ENCODE peak calls at places on chromosomes 13 and 19, in four cellular contexts. Y, J, O and L are unnamed samples.
A peak's percentile ranks its signal among the peaks of the same experiment; 100 is the strongest.

GRCh38 chr13:74529968-74530367 is 395.8 kb upstream of the KLF12 start:
- DNase-seq in Y (no peak), J (no peak), O (no peak), L (no peak)

GRCh38 chr19:48715681-48716171 is 3.8 kb downstream of the MAMSTR start:
- DNase-seq in Y (no peak), J (no peak), O (no peak), L (no peak)

GRCh38 chr13:109584844-109585361 is 201.5 kb downstream of the IRS2 start:
- DNase-seq in J (no peak), O (no peak), Y (no peak), L (no peak)

GRCh38 chr13:78608254-78608704 is 4.9 kb upstream of the POU4F1 start:
- DNase-seq in O (no peak), Y (no peak), J (no peak), L (no peak)

GRCh38 chr13:36674337-36675212 is 755 bp downstream of the SERTM1 start:
- DNase-seq in Y (no peak), J (no peak), O (no peak), L (no peak)

GRCh38 chr19:13011653-13012389 is 16.5 kb downstream of the NFIX start:
- DNase-seq in O (no peak), Y (no peak), J (no peak), L (no peak)

GRCh38 chr19:28862238-28862637 is 350.7 kb downstream of the UQCRFS1 start:
- DNase-seq in O (no peak), Y (no peak), J (no peak), L (no peak)

GRCh38 chr19:325173-325936 is 19.2 kb downstream of the MIER2 start:
- DNase-seq in J (no peak), O (no peak), Y (no peak), L (no peak)

GRCh38 chr19:35868172-35868822 is at the start of gene APLP1:
- DNase-seq in J (peak; percentile 65), O (peak; percentile 52), Y (peak; percentile 74), L (peak; percentile 47)

GRCh38 chr19:53908106-53908932 is 759 bp upstream of the CACNG7 start:
- DNase-seq in Y (no peak), O (peak; percentile 21), J (peak; percentile 22), L (no peak)

GRCh38 chr13:82803341-82803740 is 1078.9 kb downstream of the SLITRK1 start:
- DNase-seq in Y (no peak), J (no peak), O (no peak), L (no peak)

GRCh38 chr19:15112385-15112784 is 5.2 kb downstream of the SYDE1 start:
- DNase-seq in Y (no peak), J (no peak), O (no peak), L (no peak)

GRCh38 chr13:51154029-51154555 is 43.0 kb upstream of the C13orf42 start:
- DNase-seq in Y (no peak), J (peak; percentile 74), O (no peak), L (no peak)

GRCh38 chr13:33017410-33017929 is 1.2 kb downstream of the KL start:
- DNase-seq in O (peak; percentile 17), Y (peak; percentile 48), J (peak; percentile 16), L (peak; percentile 94)

GRCh38 chr13:112158961-112159360 is 92.0 kb downstream of the SOX1 start:
- DNase-seq in O (no peak), J (no peak), Y (no peak), L (no peak)

GRCh38 chr13:50810998-50811397 is 32.5 kb downstream of the DLEU7 start:
- DNase-seq in Y (no peak), O (no peak), J (no peak), L (peak; percentile 78)

GRCh38 chr19:4518345-4519171 is at the start of gene PLIN4:
- DNase-seq in O (no peak), J (no peak), Y (peak; percentile 85), L (no peak)

GRCh38 chr19:4515732-4516131 is 2.6 kb downstream of the PLIN4 start:
- DNase-seq in O (no peak), Y (no peak), J (no peak), L (no peak)

GRCh38 chr19:4516199-4516938 is 1.9 kb downstream of the PLIN4 start:
- DNase-seq in Y (no peak), O (no peak), J (no peak), L (no peak)

GRCh38 chr19:4517451-4518057 is 732 bp downstream of the PLIN4 start:
- DNase-seq in Y (no peak), O (no peak), J (no peak), L (no peak)

GRCh38 chr19:4516939-4517300 is 1.4 kb downstream of the PLIN4 start:
- DNase-seq in O (no peak), Y (peak; percentile 54), J (no peak), L (no peak)
- H3K4me3 ChIP-seq in O (no peak overlapping the region), Y (peak overlapping the region; percentile 74), J (no peak overlapping the region), L (no peak overlapping the region)

DNA sequence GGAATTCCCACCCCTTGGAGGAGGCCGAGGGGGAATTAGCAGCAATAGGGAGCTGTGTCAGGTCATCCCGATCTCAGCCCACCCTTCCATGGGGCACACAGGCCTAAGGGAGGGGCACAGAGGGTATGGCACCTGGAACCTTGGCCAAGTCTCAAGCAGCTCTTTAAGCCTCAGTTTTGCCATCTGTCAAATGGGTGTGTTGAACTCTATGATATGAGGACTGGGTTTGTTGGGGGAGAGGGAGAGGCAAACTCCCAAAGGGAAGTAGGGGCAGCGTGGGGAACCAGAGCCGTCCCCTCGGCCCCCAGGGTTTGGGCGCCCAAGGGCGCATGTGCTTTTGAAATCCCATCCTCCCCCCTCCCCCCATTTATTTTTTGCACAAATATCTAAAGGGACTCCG is 49.7 kb downstream of the COLGALT1 start:
- DNase-seq in Y (no peak), O (no peak), J (no peak), L (no peak)
- H3K4me3 ChIP-seq in Y (no peak overlapping the region), O (no peak overlapping the region), J (no peak overlapping the region), L (no peak overlapping the region)

GRCh38 chr13:24040835-24041234 is 119.7 kb upstream of the SPATA13 start:
- DNase-seq in J (no peak), O (no peak), Y (no peak), L (no peak)
- H3K4me3 ChIP-seq in J (no peak overlapping the region), O (no peak overlapping the region), Y (no peak overlapping the region), L (no peak overlapping the region)

GRCh38 chr19:21138130-21138529 is 3.7 kb upstream of the ZNF431 start:
- DNase-seq in Y (no peak), J (no peak), O (no peak), L (no peak)

GRCh38 chr19:21143428-21143827 is 1.6 kb downstream of the ZNF431 start:
- DNase-seq in Y (no peak), J (no peak), O (no peak), L (no peak)

GRCh38 chr19:21147540-21147939 is 5.7 kb downstream of the ZNF431 start:
- DNase-seq in Y (no peak), J (no peak), O (no peak), L (no peak)

GRCh38 chr19:21143846-21144245 is 2.0 kb downstream of the ZNF431 start:
- DNase-seq in J (peak; percentile 21), O (no peak), Y (no peak), L (no peak)

DNA sequence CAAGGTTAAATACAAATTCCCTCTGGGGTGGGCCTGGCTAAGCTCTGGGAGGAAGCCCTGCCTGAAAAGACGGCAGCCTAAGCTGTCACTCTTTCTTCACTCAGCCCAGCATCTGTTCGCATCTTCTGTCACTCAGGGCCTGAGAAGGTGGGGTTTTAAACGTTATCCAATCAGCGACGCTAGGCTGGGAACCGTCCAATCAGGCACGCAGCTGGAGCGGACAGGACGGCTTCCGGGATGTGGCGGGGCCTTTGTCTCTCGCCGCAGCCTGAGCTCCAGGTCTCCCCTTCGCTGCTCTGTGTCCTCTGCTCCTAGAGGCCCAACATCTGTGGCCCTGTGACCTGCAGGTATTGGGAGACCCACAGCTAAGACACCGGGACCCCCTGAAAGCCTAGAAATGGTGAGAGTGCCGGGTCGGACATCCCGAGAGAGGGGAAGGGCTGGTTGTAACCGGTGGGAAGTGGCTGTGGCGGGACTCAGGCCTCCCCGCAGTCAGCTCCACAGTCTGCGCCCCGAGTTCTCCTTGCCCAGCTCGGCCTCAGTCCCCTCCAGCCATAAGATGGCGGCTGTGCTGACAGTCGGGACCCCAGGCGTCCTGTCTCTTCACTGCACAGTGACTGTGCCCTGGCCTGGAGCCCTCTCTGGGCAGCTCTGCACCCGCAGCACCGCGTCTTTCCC is at the start of gene ZNF431:
- DNase-seq in Y (peak; percentile 91), O (peak; percentile 93), J (peak; percentile 94), L (peak; percentile 96)
- H3K4me3 ChIP-seq in Y (peak within 1 kb of the TSS; percentile 77), O (peak within 1 kb of the TSS; percentile 71), J (peak within 1 kb of the TSS; percentile 89), L (peak within 1 kb of the TSS; percentile 56)

GRCh38 chr19:55625004-55625326 is 599 bp upstream of the ZNF784 start:
- DNase-seq in O (no peak), J (no peak), Y (no peak), L (no peak)
- H3K4me3 ChIP-seq in O (peak overlapping the region; percentile 57), J (no peak overlapping the region), Y (peak overlapping the region; percentile 69), L (peak overlapping the region; percentile 67)

GRCh38 chr19:4584670-4585460 is 25.4 kb upstream of the SEMA6B start:
- DNase-seq in J (peak; percentile 41), Y (no peak), O (no peak), L (no peak)
- H3K4me3 ChIP-seq in J (no peak overlapping the region), Y (peak overlapping the region; percentile 67), O (no peak overlapping the region), L (no peak overlapping the region)

DNA sequence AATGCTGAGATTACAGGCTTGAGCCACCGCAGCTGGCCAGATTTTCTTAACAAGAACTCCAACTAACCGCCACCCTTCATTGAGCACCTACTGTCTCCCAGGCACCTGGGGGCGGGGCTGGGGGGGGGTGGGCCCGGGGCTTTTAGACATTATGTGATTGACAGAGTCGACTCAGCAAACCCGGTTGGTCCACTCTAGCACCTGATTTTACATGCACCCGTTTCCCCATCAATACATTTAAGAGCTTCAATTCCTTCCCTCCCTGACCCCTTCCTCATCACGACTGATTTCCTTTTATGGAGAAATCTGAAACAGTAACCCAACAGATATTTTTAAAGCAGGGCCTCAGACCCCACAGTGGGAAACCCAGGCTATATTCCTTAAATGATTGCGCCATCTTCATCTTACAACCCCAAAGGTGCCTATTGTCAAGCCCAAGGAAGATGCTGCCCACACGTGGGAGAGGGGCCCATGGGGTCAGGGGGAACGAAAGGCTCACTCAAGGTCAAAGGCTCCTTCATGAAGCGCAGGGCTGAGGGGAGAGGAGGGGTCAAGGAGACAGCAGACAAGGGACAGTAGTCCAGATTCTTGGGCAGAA is 1.8 kb downstream of the INSR start:
- DNase-seq in O (no peak), J (no peak), Y (no peak), L (peak; percentile 22)
- H3K4me3 ChIP-seq in O (no peak overlapping the region), J (peak overlapping the region; percentile 13), Y (peak overlapping the region; percentile 99), L (peak overlapping the region; percentile 65)

GRCh38 chr13:110916671-110917142 is 1.8 kb upstream of the ANKRD10 start:
- DNase-seq in Y (no peak), O (no peak), J (no peak), L (no peak)
- H3K4me3 ChIP-seq in Y (peak overlapping the region; percentile 95), O (no peak overlapping the region), J (no peak overlapping the region), L (peak overlapping the region; percentile 73)

DNA sequence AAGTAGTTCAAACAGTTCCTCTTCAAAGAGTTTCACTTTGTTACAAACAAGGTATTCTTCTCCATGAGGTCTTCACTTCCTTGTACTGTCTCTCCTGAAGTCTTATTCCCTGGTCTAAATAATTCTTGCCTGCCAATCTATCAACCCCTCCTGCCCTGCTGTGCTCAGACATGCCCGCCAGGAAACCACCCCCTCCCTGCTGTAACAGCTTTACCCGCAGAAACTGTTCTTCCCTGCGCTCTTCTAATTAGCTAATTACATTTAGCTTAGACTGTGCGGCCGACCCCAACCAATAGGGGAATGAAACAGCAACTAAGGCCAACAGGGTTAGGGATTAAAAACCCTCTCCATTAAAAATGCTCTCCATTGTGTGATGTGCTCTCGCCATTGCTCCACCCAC is 46.7 kb downstream of the ZNF846 start:
- DNase-seq in Y (no peak), J (no peak), O (no peak), L (no peak)
- H3K4me3 ChIP-seq in Y (no peak overlapping the region), J (no peak overlapping the region), O (no peak overlapping the region), L (no peak overlapping the region)